ENCODE peak calls at places on chromosomes 12 and 14, in seven cellular contexts. K is GM03348, A is left ventricle myocardium inferior, N is GM12865, O is occipital lobe, I is AG20443, L is GOT3. S is an unnamed sample.

GRCh38 chr14:95198320-95198719 is 41.0 kb upstream of the DICER1 start:
- DNase-seq in L (no peak), O (no peak), K (no peak), A (no peak), N (no peak), I (no peak), S (no peak)

GRCh38 chr14:99598774-99599173 is 5.2 kb downstream of the CCDC85C start:
- DNase-seq in I (no peak), L (no peak), N (no peak), K (no peak), A (no peak), O (no peak), S (peak; percentile 37)

GRCh38 chr14:21768116-21768874 is 94.7 kb upstream of the OR4E1 start:
- DNase-seq in A (no peak), L (no peak), O (no peak), K (peak; percentile 8), I (no peak), N (peak; percentile 24), S (no peak)

GRCh38 chr12:92505373-92506340 is 197.1 kb upstream of the PLEKHG7 start:
- DNase-seq in N (peak; percentile 87), K (peak; percentile 27), A (peak; percentile 78), O (no peak), I (peak; percentile 40), L (no peak), S (no peak)

GRCh38 chr12:122322501-122322900 is 56.2 kb upstream of the VPS33A start:
- DNase-seq in A (no peak), K (no peak), O (no peak), L (no peak), I (no peak), N (no peak), S (peak; percentile 22)

GRCh38 chr12:75921687-75922289 is 109.8 kb downstream of the PHLDA1 start:
- DNase-seq in N (no peak), O (no peak), A (no peak), I (no peak), K (no peak), L (no peak), S (no peak)

GRCh38 chr14:76089151-76089550 is 62.6 kb upstream of the GPATCH2L start:
- DNase-seq in I (no peak), A (peak; percentile 33), K (no peak), N (no peak), L (no peak), O (no peak), S (no peak)

GRCh38 chr12:49230176-49230575 is 34.7 kb upstream of the TUBA1C start:
- DNase-seq in K (no peak), A (no peak), I (no peak), L (no peak), N (no peak), O (no peak), S (no peak)

GRCh38 chr14:105136401-105137322 is 31.9 kb downstream of the JAG2 start:
- DNase-seq in L (no peak), N (no peak), I (no peak), O (no peak), A (no peak), K (no peak), S (peak; percentile 62)

GRCh38 chr12:97530237-97530636 is 67.6 kb downstream of the RMST start:
- DNase-seq in K (no peak), N (no peak), I (no peak), O (no peak), A (no peak), L (no peak), S (no peak)

GRCh38 chr14:69696633-69697557 is 70.0 kb upstream of the SRSF5 start:
- DNase-seq in A (no peak), L (no peak), I (no peak), O (no peak), K (no peak), N (no peak), S (no peak)

GRCh38 chr14:74763803-74764531 is 851 bp downstream of the YLPM1 start:
- DNase-seq in L (no peak), A (no peak), N (peak; percentile 10), O (no peak), I (peak; percentile 34), K (peak; percentile 34), S (peak; percentile 80)

GRCh38 chr14:72433511-72433910 is 460.4 kb downstream of the DPF3 start:
- DNase-seq in O (no peak), L (no peak), A (no peak), I (peak; percentile 71), K (peak; percentile 39), N (no peak), S (peak; percentile 81)

GRCh38 chr12:49809369-49810158 is 18.6 kb downstream of the NCKAP5L start:
- DNase-seq in L (no peak), N (no peak), K (peak; percentile 48), I (peak; percentile 56), A (peak; percentile 60), O (no peak), S (peak; percentile 42)

GRCh38 chr12:107990325-107990724 is 138.8 kb upstream of the WSCD2 start:
- DNase-seq in L (no peak), N (peak; percentile 54), A (peak; percentile 16), I (no peak), O (no peak), K (no peak), S (no peak)

GRCh38 chr14:93333631-93334095 is 827 bp upstream of the BTBD7 start:
- DNase-seq in O (no peak), N (no peak), A (no peak), L (no peak), K (no peak), I (no peak), S (no peak)

GRCh38 chr14:39266589-39266870 is 32.8 kb downstream of the MIA2 start:
- DNase-seq in A (no peak), K (peak; percentile 79), I (peak; percentile 68), L (no peak), O (peak; percentile 59), N (peak; percentile 82), S (peak; percentile 86)

GRCh38 chr12:93880853-93881522 is 203.8 kb downstream of the CRADD start:
- DNase-seq in O (no peak), L (no peak), A (no peak), K (no peak), N (peak; percentile 37), I (no peak), S (no peak)

GRCh38 chr12:67697443-67697842 is 48.9 kb downstream of the DYRK2 start:
- DNase-seq in I (no peak), N (peak; percentile 16), L (no peak), K (no peak), A (no peak), O (no peak), S (no peak)

GRCh38 chr12:65407388-65408149 is 129.1 kb downstream of the MSRB3 start:
- DNase-seq in A (no peak), O (no peak), K (no peak), N (no peak), I (no peak), L (no peak), S (no peak)

GRCh38 chr12:49154221-49154620 is 23.0 kb upstream of the TUBA1B start:
- DNase-seq in A (no peak), N (no peak), K (no peak), I (no peak), L (no peak), O (no peak), S (no peak)

GRCh38 chr12:116366456-116366776 is 88.9 kb upstream of the MED13L start:
- DNase-seq in I (no peak), O (no peak), A (no peak), K (no peak), N (no peak), L (no peak), S (no peak)

GRCh38 chr12:130090564-130090963 is 71.7 kb upstream of the FZD10 start:
- DNase-seq in K (no peak), A (no peak), I (no peak), O (no peak), N (no peak), L (no peak), S (no peak)

GRCh38 chr12:6606331-6607131 is 648 bp downstream of the CHD4 start:
- DNase-seq in K (peak; percentile 78), L (no peak), I (peak; percentile 63), A (peak; percentile 77), O (peak; percentile 54), N (peak; percentile 53), S (peak; percentile 91)

GRCh38 chr14:96053600-96054381 is 14.6 kb downstream of the C14orf132 start:
- DNase-seq in I (peak; percentile 97), L (peak; percentile 13), A (no peak), N (no peak), O (peak; percentile 82), K (peak; percentile 94), S (peak; percentile 97)

GRCh38 chr12:48917857-48918537 is 7.3 kb downstream of the FKBP11 start:
- DNase-seq in A (no peak), L (no peak), O (no peak), K (peak; percentile 50), I (peak; percentile 41), N (peak; percentile 20), S (no peak)

GRCh38 chr12:128823216-128823915 is 392 bp downstream of the SLC15A4 start:
- DNase-seq in O (no peak), A (peak; percentile 37), I (no peak), K (peak; percentile 59), N (peak; percentile 59), L (no peak), S (peak; percentile 92)

GRCh38 chr12:53044052-53044581 is 5.7 kb upstream of the TNS2 start:
- DNase-seq in I (peak; percentile 25), L (no peak), O (no peak), A (peak; percentile 48), N (no peak), K (no peak), S (peak; percentile 84)

S was measured in osteoblast.